ENCODE peak calls at places on chromosomes 4 and X, in eight cellular contexts. Z is ovary, V is mucosa of descending colon, F is A673, H is mammary epithelial cell, J is IMR-90, U is GM23338, N is esophagus squamous epithelium. R is an unnamed sample. For H3K4me1, the result is how much of the 10 kb centered on the place peaks cover.

GRCh38 chrX:24082446-24082845 is 27.7 kb downstream of the EIF2S3 start:
- DNase-seq in Z (no peak), V (no peak), F (no peak), H (no peak), J (no peak), U (no peak), N (no peak), R (no peak)

GRCh38 chr4:109989044-109989443 is 76.4 kb downstream of the EGF start:
- DNase-seq in Z (no peak), V (no peak), F (peak), H (peak), J (no peak), U (no peak), N (no peak), R (peak)

GRCh38 chrX:38887222-38887621 is 86.0 kb downstream of the MID1IP1 start:
- DNase-seq in Z (no peak), V (no peak), F (no peak), H (no peak), J (no peak), U (no peak), N (no peak), R (no peak)

GRCh38 chr4:89284828-89285227 is 22.8 kb downstream of the GPRIN3 start:
- DNase-seq in Z (no peak), V (no peak), F (no peak), H (no peak), J (no peak), U (no peak), N (no peak), R (peak)

GRCh38 chrX:2514131-2514530 is 13.4 kb upstream of the DHRSX start:
- DNase-seq in Z (no peak), V (no peak), F (no peak), H (no peak), J (no peak), U (no peak), N (no peak), R (no peak)

GRCh38 chr4:189940178-189941004 is at the start of gene FRG1:
- DNase-seq in Z (peak), V (peak), F (peak), H (peak), J (peak), U (peak), N (no peak), R (peak)

GRCh38 chrX:106177106-106177981 is 9.2 kb downstream of the PWWP3B start:
- DNase-seq in Z (peak), V (no peak), F (no peak), H (no peak), J (no peak), U (peak), N (no peak), R (no peak)

GRCh38 chr4:57190651-57191481 is 80.7 kb upstream of the IGFBP7 start:
- DNase-seq in Z (no peak), V (no peak), F (peak), H (peak), J (peak), U (peak), N (no peak), R (peak)

GRCh38 chr4:148026022-148026421 is 294.1 kb downstream of the ARHGAP10 start:
- DNase-seq in Z (no peak), V (no peak), F (no peak), H (peak), J (peak), U (no peak), N (no peak), R (peak)

GRCh38 chrX:45266456-45266855 is 65.8 kb upstream of the DIPK2B start:
- DNase-seq in Z (no peak), V (no peak), F (no peak), H (no peak), J (no peak), U (no peak), N (no peak), R (no peak)

GRCh38 chrX:9926002-9926401 is 41.2 kb upstream of the CLDN34 start:
- DNase-seq in Z (no peak), V (no peak), F (no peak), H (no peak), J (no peak), U (no peak), N (no peak), R (no peak)

GRCh38 chrX:101619336-101619735 is 1.5 kb upstream of the ARMCX6 start:
- DNase-seq in Z (no peak), V (no peak), F (peak), H (peak), J (peak), U (peak), N (no peak), R (no peak)

GRCh38 chr4:184215709-184216328 is 1.9 kb downstream of the ENPP6 start:
- DNase-seq in Z (no peak), V (no peak), F (no peak), H (no peak), J (no peak), U (no peak), N (no peak), R (no peak)

GRCh38 chr4:161792991-161793390 is 370.8 kb downstream of the FSTL5 start:
- DNase-seq in Z (no peak), V (peak), F (no peak), H (no peak), J (no peak), U (no peak), N (no peak), R (no peak)

DNA sequence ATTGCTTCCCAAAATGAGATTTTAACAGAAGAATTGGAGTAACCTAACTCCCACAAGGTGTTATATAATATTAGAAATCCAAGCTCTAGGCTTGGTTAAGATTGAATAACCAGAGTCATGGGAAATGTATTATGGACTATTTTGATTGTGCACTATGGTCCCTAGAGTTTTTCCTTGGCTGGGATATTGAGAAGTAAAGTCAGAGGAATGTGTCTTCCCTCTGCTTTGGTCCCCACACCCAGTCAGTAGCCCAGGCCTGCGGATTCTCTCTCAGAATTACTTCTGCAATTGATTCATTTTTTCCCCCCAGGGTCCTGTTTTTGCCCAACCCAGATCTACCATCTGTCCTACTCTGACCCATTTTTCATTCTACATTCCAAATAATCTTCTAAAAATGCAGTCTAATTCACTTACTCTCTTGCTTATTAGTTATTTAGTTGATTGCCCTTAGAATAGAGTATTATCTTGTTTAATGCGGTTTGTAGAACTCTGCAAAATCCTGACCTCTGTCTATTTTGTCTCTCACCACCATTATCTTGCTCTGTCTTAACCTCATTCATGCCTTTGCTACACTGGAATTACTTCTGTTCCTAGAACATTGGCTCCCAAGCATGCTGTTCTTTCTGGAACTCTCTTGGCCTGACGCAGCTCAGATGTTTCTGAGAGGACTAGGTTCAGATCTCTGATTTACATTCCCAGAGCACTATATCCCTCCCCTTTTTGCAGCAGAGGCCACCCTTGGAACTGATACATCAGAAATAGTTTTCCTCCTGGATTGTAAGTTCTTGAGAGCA is 23.6 kb downstream of the GUCY1A1 start:
- DNase-seq in Z (no peak), V (no peak), F (no peak), H (no peak), J (no peak), U (no peak), N (no peak), R (no peak)
- H3K4me1 ChIP-seq in Z (under half), V (under half), F (under half), H (under half), J (under half), U (under half), N (under half), R (under half)

GRCh38 chrX:65993915-65994460 is 45.9 kb downstream of the VSIG4 start:
- DNase-seq in Z (no peak), V (no peak), F (no peak), H (no peak), J (no peak), U (no peak), N (no peak), R (no peak)

GRCh38 chrX:65997978-65998717 is 41.7 kb downstream of the VSIG4 start:
- DNase-seq in Z (no peak), V (no peak), F (no peak), H (no peak), J (no peak), U (no peak), N (no peak), R (no peak)

GRCh38 chrX:65993332-65993731 is 46.5 kb downstream of the VSIG4 start:
- DNase-seq in Z (no peak), V (no peak), F (no peak), H (no peak), J (no peak), U (no peak), N (no peak), R (no peak)

GRCh38 chrX:65990702-65991101 is 49.2 kb downstream of the VSIG4 start:
- DNase-seq in Z (no peak), V (no peak), F (no peak), H (no peak), J (no peak), U (no peak), N (no peak), R (no peak)

DNA sequence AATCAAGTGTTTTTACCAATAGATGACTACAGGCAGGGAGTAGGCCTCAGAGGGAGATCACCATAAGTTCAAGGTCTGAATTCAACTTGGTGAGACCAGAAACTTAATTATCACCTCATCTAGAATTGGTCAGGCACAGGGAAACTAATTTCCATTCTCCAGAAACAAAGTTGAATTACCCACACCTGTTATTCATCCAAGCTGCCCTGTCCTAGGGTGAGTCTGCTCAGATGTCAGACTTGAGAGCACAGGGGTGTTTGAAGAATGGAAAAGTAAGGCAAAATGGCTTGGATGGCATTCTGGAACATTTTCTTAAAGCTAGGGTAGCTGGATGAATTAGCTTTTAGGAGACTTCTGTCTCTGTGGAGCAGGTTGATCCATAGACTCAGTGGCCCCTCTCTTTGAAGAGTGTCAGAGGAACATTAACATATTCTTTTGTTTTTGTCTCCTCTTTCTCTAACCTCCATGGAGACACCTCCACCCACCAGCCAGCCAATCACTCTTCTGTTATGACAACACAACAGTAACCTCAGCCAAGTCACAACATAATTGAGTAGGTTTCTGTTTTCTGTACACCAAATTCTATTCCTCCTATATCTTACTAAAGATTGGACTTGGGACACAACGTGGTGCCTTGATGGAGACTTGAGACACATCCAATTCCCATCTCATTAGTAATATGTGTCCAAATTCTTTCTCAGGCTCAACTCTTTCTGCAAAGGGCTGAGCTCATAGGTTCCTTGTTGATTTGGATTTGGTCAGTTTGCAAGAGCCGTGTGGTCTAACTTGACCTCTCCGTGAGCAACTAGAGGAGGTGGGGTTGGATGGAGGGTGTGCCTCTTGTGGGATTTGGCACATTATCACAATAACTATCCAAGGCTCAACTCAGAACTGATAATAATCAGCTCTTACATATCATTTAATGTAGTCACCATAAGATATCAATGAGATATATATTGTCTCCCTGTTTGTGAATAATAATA is 45.1 kb downstream of the VSIG4 start:
- DNase-seq in Z (no peak), V (no peak), F (no peak), H (no peak), J (no peak), U (no peak), N (no peak), R (no peak)
- H3K4me1 ChIP-seq in Z (under half), V (under half), F (under half), H (under half), J (under half), U (under half), N (under half), R (under half)

DNA sequence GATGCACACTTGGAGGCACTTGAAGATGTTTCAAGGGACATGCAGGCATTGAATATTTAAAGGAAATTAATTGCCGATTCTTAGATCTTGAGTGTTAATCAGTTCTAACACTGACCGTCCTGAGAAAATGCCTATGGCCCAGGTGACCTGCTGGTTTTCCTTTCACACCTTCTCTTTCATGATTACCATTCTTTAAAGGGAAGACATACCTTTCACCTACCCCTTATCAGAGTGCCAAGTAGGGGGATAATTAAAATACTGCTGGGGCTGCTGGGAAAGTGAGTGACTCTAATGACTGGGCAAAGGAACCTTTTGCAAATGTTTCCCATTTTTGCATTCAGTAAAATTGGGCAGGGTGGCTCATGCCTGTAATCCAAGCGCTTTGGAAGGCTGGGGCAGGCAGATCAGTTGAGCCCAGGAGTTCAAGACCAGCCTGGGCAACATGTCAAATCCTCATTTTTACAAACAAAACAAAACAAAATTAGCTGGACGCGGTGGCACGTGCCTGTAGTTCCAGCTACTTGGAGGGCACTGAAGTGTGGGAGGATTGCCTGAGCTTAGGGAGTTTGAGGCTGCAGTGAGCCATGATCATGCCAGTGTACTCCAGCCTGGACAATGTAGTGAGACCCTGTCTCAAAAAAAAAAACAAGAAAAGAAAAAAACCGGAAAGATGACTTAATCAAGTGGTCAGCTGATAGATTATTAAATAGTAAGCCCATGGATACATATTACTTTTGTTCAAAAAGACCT is 44.3 kb downstream of the TMEM131L start:
- DNase-seq in Z (no peak), V (no peak), F (no peak), H (no peak), J (no peak), U (no peak), N (no peak), R (no peak)
- H3K4me1 ChIP-seq in Z (under half), V (under half), F (under half), H (under half), J (under half), U (under half), N (under half), R (under half)

GRCh38 chr4:833731-834367 is 7.9 kb upstream of the CPLX1 start:
- DNase-seq in Z (no peak), V (no peak), F (no peak), H (no peak), J (no peak), U (no peak), N (no peak), R (no peak)
- H3K4me1 ChIP-seq in Z (under half), V (under half), F (under half), H (under half), J (under half), U (under half), N (under half), R (under half)

GRCh38 chr4:168633071-168633470 is 136.2 kb downstream of the PALLD start:
- DNase-seq in Z (no peak), V (no peak), F (peak), H (no peak), J (no peak), U (no peak), N (no peak), R (no peak)

GRCh38 chr4:168632246-168632832 is 135.5 kb downstream of the PALLD start:
- DNase-seq in Z (no peak), V (no peak), F (peak), H (no peak), J (no peak), U (peak), N (no peak), R (peak)

GRCh38 chr4:168636040-168636439 is 139.2 kb downstream of the PALLD start:
- DNase-seq in Z (no peak), V (no peak), F (no peak), H (no peak), J (no peak), U (no peak), N (no peak), R (peak)

GRCh38 chr4:168633474-168633873 is 136.6 kb downstream of the PALLD start:
- DNase-seq in Z (no peak), V (no peak), F (no peak), H (no peak), J (no peak), U (no peak), N (no peak), R (no peak)

DNA sequence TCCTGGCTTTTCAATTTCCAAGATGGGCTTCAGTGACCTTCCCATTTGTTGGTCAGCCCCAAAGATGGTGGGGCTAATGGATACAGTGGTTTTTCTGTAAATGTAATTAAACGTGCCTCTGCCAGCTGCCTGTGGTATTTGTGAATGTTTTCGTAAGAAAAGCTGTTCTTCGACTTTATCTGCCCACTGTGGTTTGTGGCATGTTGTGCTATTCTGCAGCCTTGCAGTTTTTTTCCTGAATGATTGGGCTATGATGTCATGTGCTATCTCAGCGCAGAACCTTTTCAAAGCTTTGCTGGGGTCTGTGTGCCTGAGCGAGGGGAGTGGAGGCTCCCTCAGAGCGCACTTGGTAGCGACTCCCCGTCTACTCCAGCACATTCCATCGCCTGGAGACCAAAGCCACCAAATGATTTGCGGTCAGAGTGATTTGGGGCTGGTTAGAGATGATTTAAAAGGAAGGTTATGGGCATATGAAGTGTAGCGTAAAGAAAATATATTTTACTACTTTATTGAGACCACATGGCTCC is 137.5 kb downstream of the PALLD start:
- DNase-seq in Z (peak), V (no peak), F (peak), H (peak), J (peak), U (no peak), N (no peak), R (peak)
- H3K4me1 ChIP-seq in Z (under half), V (under half), F (half or more), H (half or more), J (under half), U (under half), N (under half), R (half or more)

GRCh38 chr4:113636877-113637276 is 124.7 kb downstream of the CAMK2D start:
- DNase-seq in Z (no peak), V (no peak), F (no peak), H (peak), J (peak), U (no peak), N (no peak), R (peak)
- H3K4me1 ChIP-seq in Z (under half), V (under half), F (under half), H (under half), J (under half), U (under half), N (under half), R (under half)

GRCh38 chr4:3817561-3817960 is 51.4 kb downstream of the ADRA2C start:
- DNase-seq in Z (no peak), V (peak), F (no peak), H (no peak), J (no peak), U (no peak), N (no peak), R (no peak)

GRCh38 chr4:3819210-3819919 is 53.2 kb downstream of the ADRA2C start:
- DNase-seq in Z (no peak), V (peak), F (no peak), H (no peak), J (no peak), U (no peak), N (no peak), R (no peak)

GRCh38 chr4:3816256-3816825 is 50.2 kb downstream of the ADRA2C start:
- DNase-seq in Z (no peak), V (peak), F (no peak), H (no peak), J (no peak), U (no peak), N (no peak), R (no peak)

GRCh38 chr4:3814026-3814570 is 47.9 kb downstream of the ADRA2C start:
- DNase-seq in Z (no peak), V (peak), F (no peak), H (no peak), J (no peak), U (no peak), N (no peak), R (no peak)

GRCh38 chr4:3816983-3817382 is 50.8 kb downstream of the ADRA2C start:
- DNase-seq in Z (no peak), V (peak), F (no peak), H (no peak), J (no peak), U (no peak), N (no peak), R (no peak)
- H3K4me1 ChIP-seq in Z (under half), V (under half), F (under half), H (under half), J (under half), U (under half), N (under half), R (under half)

R was measured in GM23248.